ENCODE peak calls at places on chromosomes 16 and 17, in seven cellular contexts. U, J, R, F, I, V and G are unnamed samples.

GRCh38 chr16:84836234-84836647 is 16.5 kb downstream of the CRISPLD2 start:
- DNase-seq in J (no peak), U (no peak), I (no peak), F (no peak), V (no peak), R (no peak), G (no peak)

GRCh38 chr16:53090591-53091507 is 36.1 kb downstream of the CHD9 start:
- DNase-seq in U (no peak), R (no peak), V (no peak), F (no peak), I (no peak), J (peak), G (no peak)

GRCh38 chr17:76557368-76558209 is 17.7 kb downstream of the PRCD start:
- DNase-seq in V (peak), R (peak), J (peak), U (peak), F (peak), I (peak), G (peak)

GRCh38 chr16:53789159-53789558 is 85.2 kb downstream of the FTO start:
- DNase-seq in I (no peak), R (no peak), F (no peak), J (no peak), U (no peak), V (no peak), G (no peak)

GRCh38 chr16:73016488-73016830 is 31.5 kb downstream of the ZFHX3 start:
- DNase-seq in V (no peak), I (no peak), J (peak), R (no peak), F (no peak), U (no peak), G (no peak)

GRCh38 chr17:5249615-5250014 is 15.0 kb upstream of the SCIMP start:
- DNase-seq in I (peak), F (peak), R (peak), J (peak), V (no peak), U (peak), G (peak)

GRCh38 chr16:13779676-13780075 is 140.3 kb upstream of the ERCC4 start:
- DNase-seq in J (no peak), U (no peak), R (no peak), V (no peak), I (peak), F (no peak), G (peak)

GRCh38 chr17:15348030-15348429 is 6.6 kb upstream of the TEKT3 start:
- DNase-seq in F (no peak), I (no peak), J (no peak), U (no peak), R (no peak), V (no peak), G (no peak)